ENCODE peak calls at places on chromosome 3, in five cellular contexts. One of them, this sample, is unnamed. For H3K4me1, the result is how much of the 10 kb centered on the place peaks cover.

GRCh38 chr3:46503194-46503924 is 5.6 kb downstream of the RTP3 start:
- DNase-seq in left ventricle myocardium inferior: no peak
- DNase-seq in neural progenitor cell: no peak
- DNase-seq in PC-9: no peak
- DNase-seq in Panc1: no peak
- DNase-seq in this sample: no peak

GRCh38 chr3:71185733-71186455 is 397.6 kb downstream of the FOXP1 start:
- DNase-seq in left ventricle myocardium inferior: no peak
- DNase-seq in neural progenitor cell: no peak
- DNase-seq in PC-9: no peak
- DNase-seq in Panc1: no peak
- DNase-seq in this sample: no peak

GRCh38 chr3:50364573-50365079 is 5.3 kb upstream of the TMEM115 start:
- DNase-seq in left ventricle myocardium inferior: no peak
- DNase-seq in neural progenitor cell: no peak
- DNase-seq in PC-9: no peak
- DNase-seq in Panc1: no peak
- DNase-seq in this sample: peak

GRCh38 chr3:133595341-133595740 is 21.9 kb downstream of the CDV3 start:
- DNase-seq in left ventricle myocardium inferior: no peak
- DNase-seq in neural progenitor cell: no peak
- DNase-seq in PC-9: no peak
- DNase-seq in Panc1: no peak
- DNase-seq in this sample: no peak

GRCh38 chr3:136075816-136076215 is 110.3 kb downstream of the PPP2R3A start:
- DNase-seq in left ventricle myocardium inferior: no peak
- DNase-seq in neural progenitor cell: no peak
- DNase-seq in PC-9: no peak
- DNase-seq in Panc1: no peak
- DNase-seq in this sample: no peak

GRCh38 chr3:35946121-35946856 is 307.0 kb downstream of the ARPP21 start:
- DNase-seq in left ventricle myocardium inferior: no peak
- DNase-seq in neural progenitor cell: peak
- DNase-seq in PC-9: no peak
- DNase-seq in Panc1: no peak
- DNase-seq in this sample: no peak

GRCh38 chr3:49775538-49775937 is 10.8 kb downstream of the IP6K1 start:
- DNase-seq in left ventricle myocardium inferior: no peak
- DNase-seq in neural progenitor cell: no peak
- DNase-seq in PC-9: no peak
- DNase-seq in Panc1: no peak
- DNase-seq in this sample: no peak

GRCh38 chr3:189393598-189393997 is 221.8 kb downstream of the TPRG1 start:
- DNase-seq in left ventricle myocardium inferior: no peak
- DNase-seq in neural progenitor cell: no peak
- DNase-seq in PC-9: no peak
- DNase-seq in Panc1: no peak
- DNase-seq in this sample: no peak

GRCh38 chr3:37511357-37511970 is 337.1 kb upstream of the LRRFIP2 start:
- DNase-seq in left ventricle myocardium inferior: peak
- DNase-seq in neural progenitor cell: no peak
- DNase-seq in PC-9: no peak
- DNase-seq in Panc1: no peak
- DNase-seq in this sample: no peak

GRCh38 chr3:15636028-15636709 is 34.6 kb downstream of the BTD start:
- DNase-seq in left ventricle myocardium inferior: no peak
- DNase-seq in neural progenitor cell: no peak
- DNase-seq in PC-9: peak
- DNase-seq in Panc1: no peak
- DNase-seq in this sample: peak

GRCh38 chr3:167814441-167814951 is 79.0 kb downstream of the SERPINI1 start:
- DNase-seq in left ventricle myocardium inferior: no peak
- DNase-seq in neural progenitor cell: no peak
- DNase-seq in PC-9: no peak
- DNase-seq in Panc1: no peak
- DNase-seq in this sample: no peak

GRCh38 chr3:41129731-41130130 is 69.6 kb upstream of the CTNNB1 start:
- DNase-seq in left ventricle myocardium inferior: no peak
- DNase-seq in neural progenitor cell: no peak
- DNase-seq in PC-9: no peak
- DNase-seq in Panc1: no peak
- DNase-seq in this sample: no peak

GRCh38 chr3:53173107-53173506 is 12.1 kb downstream of the PRKCD start:
- DNase-seq in left ventricle myocardium inferior: no peak
- DNase-seq in neural progenitor cell: no peak
- DNase-seq in PC-9: no peak
- DNase-seq in Panc1: no peak
- DNase-seq in this sample: no peak

GRCh38 chr3:53169832-53170324 is 8.9 kb downstream of the PRKCD start:
- DNase-seq in left ventricle myocardium inferior: no peak
- DNase-seq in neural progenitor cell: no peak
- DNase-seq in PC-9: no peak
- DNase-seq in Panc1: no peak
- DNase-seq in this sample: no peak

GRCh38 chr3:53170325-53171108 is 9.5 kb downstream of the PRKCD start:
- DNase-seq in left ventricle myocardium inferior: no peak
- DNase-seq in neural progenitor cell: no peak
- DNase-seq in PC-9: no peak
- DNase-seq in Panc1: no peak
- DNase-seq in this sample: no peak

GRCh38 chr3:53171109-53171453 is 10.1 kb downstream of the PRKCD start:
- DNase-seq in left ventricle myocardium inferior: no peak
- DNase-seq in neural progenitor cell: no peak
- DNase-seq in PC-9: no peak
- DNase-seq in Panc1: no peak
- DNase-seq in this sample: no peak

GRCh38 chr3:53171827-53172505 is 11.0 kb downstream of the PRKCD start:
- DNase-seq in left ventricle myocardium inferior: no peak
- DNase-seq in neural progenitor cell: no peak
- DNase-seq in PC-9: no peak
- DNase-seq in Panc1: no peak
- DNase-seq in this sample: no peak
- H3K4me1 ChIP-seq in left ventricle myocardium inferior: under half
- H3K4me1 ChIP-seq in neural progenitor cell: under half
- H3K4me1 ChIP-seq in PC-9: under half
- H3K4me1 ChIP-seq in Panc1: under half
- H3K4me1 ChIP-seq in this sample: under half

DNA sequence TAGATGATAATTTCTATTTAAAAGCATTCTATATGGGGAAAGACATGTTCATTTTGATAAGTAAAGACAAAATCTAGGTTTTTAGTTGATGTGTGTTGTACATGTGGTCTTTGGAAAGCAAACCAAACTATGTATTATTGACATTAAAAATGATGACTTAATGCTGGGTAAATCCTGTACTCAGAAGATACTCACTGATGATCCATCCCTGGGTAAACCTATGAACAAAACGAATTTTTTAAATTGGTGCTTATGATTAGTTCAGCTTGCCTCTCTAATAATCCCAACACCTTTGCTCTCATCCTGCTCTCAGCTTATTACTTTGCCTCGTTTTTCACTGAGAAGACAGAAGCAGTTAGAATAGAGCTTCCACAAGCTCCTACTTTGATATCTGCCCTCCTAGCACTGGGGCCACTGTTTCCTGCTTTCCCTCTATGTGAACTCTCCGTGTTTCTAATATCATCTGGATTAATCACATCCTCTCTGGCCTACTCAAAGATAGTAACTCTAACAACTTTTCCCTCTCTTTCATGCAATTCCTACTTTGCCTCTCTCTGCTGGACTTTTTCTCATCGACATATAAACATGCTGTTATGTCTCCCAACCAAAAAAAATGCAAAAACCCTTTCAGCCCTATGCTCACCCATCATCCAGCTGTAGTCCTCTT is 29.3 kb downstream of the RARRES1 start:
- DNase-seq in left ventricle myocardium inferior: no peak
- DNase-seq in neural progenitor cell: no peak
- DNase-seq in PC-9: no peak
- DNase-seq in Panc1: no peak
- DNase-seq in this sample: no peak
- H3K4me3 ChIP-seq in left ventricle myocardium inferior: no peak
- H3K4me3 ChIP-seq in neural progenitor cell: no peak
- H3K4me3 ChIP-seq in PC-9: no peak
- H3K4me3 ChIP-seq in Panc1: no peak
- H3K4me3 ChIP-seq in this sample: no peak

GRCh38 chr3:141709126-141709770 is 28.9 kb upstream of the RNF7 start:
- DNase-seq in left ventricle myocardium inferior: no peak
- DNase-seq in neural progenitor cell: no peak
- DNase-seq in PC-9: no peak
- DNase-seq in Panc1: no peak
- DNase-seq in this sample: no peak

GRCh38 chr3:141710121-141710520 is 28.0 kb upstream of the RNF7 start:
- DNase-seq in left ventricle myocardium inferior: no peak
- DNase-seq in neural progenitor cell: no peak
- DNase-seq in PC-9: no peak
- DNase-seq in Panc1: no peak
- DNase-seq in this sample: no peak

GRCh38 chr3:141707741-141708203 is 30.3 kb upstream of the RNF7 start:
- DNase-seq in left ventricle myocardium inferior: no peak
- DNase-seq in neural progenitor cell: no peak
- DNase-seq in PC-9: no peak
- DNase-seq in Panc1: no peak
- DNase-seq in this sample: no peak

GRCh38 chr3:141710888-141711616 is 27.0 kb upstream of the RNF7 start:
- DNase-seq in left ventricle myocardium inferior: no peak
- DNase-seq in neural progenitor cell: no peak
- DNase-seq in PC-9: no peak
- DNase-seq in Panc1: no peak
- DNase-seq in this sample: no peak

GRCh38 chr3:141708367-141708766 is 29.7 kb upstream of the RNF7 start:
- DNase-seq in left ventricle myocardium inferior: no peak
- DNase-seq in neural progenitor cell: no peak
- DNase-seq in PC-9: no peak
- DNase-seq in Panc1: no peak
- DNase-seq in this sample: no peak
- H3K27ac ChIP-seq in left ventricle myocardium inferior: no peak
- H3K27ac ChIP-seq in neural progenitor cell: no peak
- H3K27ac ChIP-seq in PC-9: no peak
- H3K27ac ChIP-seq in Panc1: no peak
- H3K27ac ChIP-seq in this sample: no peak

DNA sequence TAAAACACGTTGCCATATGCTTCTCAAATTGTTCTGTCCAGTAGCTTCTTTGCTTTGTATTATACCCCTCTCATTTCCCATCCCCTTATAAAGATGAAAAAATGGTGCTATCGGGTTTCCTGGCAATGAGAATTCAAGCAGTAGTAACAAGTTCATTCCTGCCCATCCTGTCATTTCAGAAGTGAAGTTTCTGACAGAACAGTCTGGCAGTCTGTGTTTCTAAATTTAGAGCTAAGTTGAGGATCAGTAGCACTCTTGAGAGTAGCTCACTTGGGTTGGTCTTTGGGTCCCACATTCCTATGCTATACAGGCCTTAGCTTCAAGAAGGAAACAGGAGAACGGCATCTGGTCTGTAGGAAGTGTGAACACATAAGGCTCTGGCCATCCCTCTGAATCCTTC is 134.6 kb downstream of the GHSR start:
- DNase-seq in left ventricle myocardium inferior: no peak
- DNase-seq in neural progenitor cell: no peak
- DNase-seq in PC-9: no peak
- DNase-seq in Panc1: no peak
- DNase-seq in this sample: no peak
- H3K4me1 ChIP-seq in left ventricle myocardium inferior: half or more
- H3K4me1 ChIP-seq in neural progenitor cell: under half
- H3K4me1 ChIP-seq in PC-9: half or more
- H3K4me1 ChIP-seq in Panc1: under half
- H3K4me1 ChIP-seq in this sample: half or more

This sample was measured in psoas muscle.